ENCODE peak calls at places on chromosomes 3 and 15, in six cellular contexts. X, A, W, E, S and Y are unnamed samples.

GRCh38 chr15:56215769-56216168 is 27.9 kb downstream of the RFX7 start:
- DNase-seq in W (no peak), E (no peak), X (no peak), S (no peak), A (no peak), Y (peak; percentile 18)

GRCh38 chr3:134473868-134474546 is 11.8 kb downstream of the ANAPC13 start:
- DNase-seq in A (no peak), X (peak; percentile 51), W (peak; percentile 78), E (peak; percentile 25), S (peak; percentile 80), Y (peak; percentile 52)

GRCh38 chr3:131322946-131323505 is 58.5 kb upstream of the NUDT16 start:
- DNase-seq in E (no peak), X (no peak), W (no peak), S (no peak), A (no peak), Y (no peak)

GRCh38 chr15:78739996-78740903 is 71.0 kb downstream of the ADAMTS7 start:
- DNase-seq in X (peak; percentile 45), A (no peak), E (peak; percentile 41), S (peak; percentile 57), W (peak; percentile 95), Y (no peak)

GRCh38 chr3:146640955-146641867 is 36.1 kb upstream of the PLSCR5 start:
- DNase-seq in A (no peak), W (no peak), S (peak; percentile 56), E (peak; percentile 26), X (peak; percentile 42), Y (peak; percentile 21)

GRCh38 chr3:45275006-45275704 is 49.1 kb upstream of the TMEM158 start:
- DNase-seq in W (no peak), X (no peak), S (no peak), E (no peak), A (no peak), Y (no peak)

GRCh38 chr15:37117030-37117429 is 16.7 kb upstream of the MEIS2 start:
- DNase-seq in X (no peak), E (no peak), S (no peak), W (no peak), A (no peak), Y (no peak)

GRCh38 chr15:48625126-48625525 is 20.4 kb downstream of the FBN1 start:
- DNase-seq in X (no peak), S (no peak), E (no peak), A (no peak), W (no peak), Y (no peak)

GRCh38 chr3:135159848-135160247 is 364.8 kb downstream of the EPHB1 start:
- DNase-seq in X (no peak), S (no peak), E (no peak), W (no peak), A (no peak), Y (no peak)

GRCh38 chr3:11128682-11129632 is 25.3 kb upstream of the HRH1 start:
- DNase-seq in S (no peak), A (no peak), E (no peak), X (no peak), W (no peak), Y (no peak)

GRCh38 chr15:59105839-59106238 is 893 bp downstream of the CCNB2 start:
- DNase-seq in S (no peak), W (no peak), A (no peak), E (no peak), X (no peak), Y (peak; percentile 5)

GRCh38 chr3:62611541-62612240 is 238.3 kb upstream of the FEZF2 start:
- DNase-seq in X (no peak), A (no peak), E (no peak), W (no peak), S (no peak), Y (no peak)
- TF ChIP-seq SP1 in X (no peak), A (no peak), E (no peak), W (no peak), S (no peak), Y (no peak)

DNA sequence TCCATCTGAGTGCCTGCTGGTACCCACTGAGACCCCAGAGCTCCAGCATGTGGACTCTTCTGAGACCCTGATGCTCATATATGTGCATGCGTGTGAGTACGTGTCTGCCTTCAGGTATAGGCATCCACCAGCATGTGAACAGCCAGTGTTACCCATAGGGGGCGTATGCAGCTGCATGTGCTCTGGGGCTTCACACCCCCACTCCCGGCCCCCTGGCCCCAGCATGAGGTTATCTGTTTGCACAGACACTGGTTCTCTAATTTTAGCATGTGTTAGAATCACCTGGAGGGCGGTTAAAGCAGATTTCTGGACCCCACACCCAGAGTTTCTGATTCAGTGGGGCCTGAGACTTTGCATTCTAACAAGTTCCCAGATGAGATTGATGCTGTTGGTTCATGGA is 824 bp upstream of the CILP start:
- DNase-seq in X (no peak), S (peak; percentile 42), A (no peak), E (peak; percentile 94), W (peak; percentile 69), Y (peak; percentile 56)
- TF ChIP-seq SP1 in X (no peak), S (no peak), A (no peak), E (no peak), W (no peak), Y (no peak)

GRCh38 chr3:182492536-182492935 is 300.8 kb upstream of the ATP11B start:
- DNase-seq in X (no peak), A (no peak), E (no peak), S (no peak), W (no peak), Y (no peak)

GRCh38 chr3:182487048-182487447 is 306.3 kb upstream of the ATP11B start:
- DNase-seq in A (no peak), W (no peak), E (no peak), S (no peak), X (no peak), Y (no peak)

GRCh38 chr3:182490601-182491485 is 302.5 kb upstream of the ATP11B start:
- DNase-seq in E (no peak), W (no peak), S (peak; percentile 7), X (peak; percentile 40), A (no peak), Y (no peak)

GRCh38 chr3:182487621-182488020 is 305.7 kb upstream of the ATP11B start:
- DNase-seq in X (no peak), S (no peak), A (no peak), E (no peak), W (no peak), Y (no peak)

GRCh38 chr3:182491571-182491970 is 301.7 kb upstream of the ATP11B start:
- DNase-seq in S (no peak), E (no peak), A (no peak), X (no peak), W (no peak), Y (no peak)
- TF ChIP-seq SP1 in S (no peak), E (no peak), A (no peak), X (no peak), W (no peak), Y (no peak)

GRCh38 chr3:159458010-159458409 is 530.6 kb upstream of the IL12A start:
- DNase-seq in E (no peak), A (no peak), W (peak; percentile 11), X (no peak), S (no peak), Y (no peak)
- TF ChIP-seq SP1 in E (no peak), A (no peak), W (no peak), X (no peak), S (no peak), Y (no peak)

DNA sequence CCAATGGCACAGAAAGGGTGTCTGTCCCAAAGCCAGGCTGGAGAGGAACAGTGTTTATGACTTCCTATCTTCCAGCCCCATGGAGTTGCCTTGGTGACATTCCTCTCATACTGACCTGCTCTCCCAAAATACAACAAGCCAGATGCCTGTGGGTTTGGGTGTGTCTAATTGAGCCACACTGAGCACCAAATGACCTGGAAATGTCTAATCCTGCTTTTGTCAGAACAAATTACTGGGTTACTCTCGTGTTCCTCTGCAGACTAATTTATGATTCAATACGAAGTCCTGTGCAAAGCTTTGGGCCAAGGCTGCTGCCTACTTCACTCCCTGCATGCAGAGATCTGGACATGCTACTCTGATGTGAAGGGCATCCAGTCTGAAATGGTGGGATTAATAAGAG is 98.1 kb upstream of the STRIT1 start:
- DNase-seq in S (no peak), X (peak; percentile 23), W (no peak), E (no peak), A (no peak), Y (no peak)
- TF ChIP-seq SP1 in S (no peak), X (no peak), W (no peak), E (no peak), A (no peak), Y (no peak)

GRCh38 chr3:52880047-52880446 is 17.3 kb downstream of the STIMATE start:
- DNase-seq in A (no peak), W (no peak), E (no peak), S (no peak), X (no peak), Y (no peak)

GRCh38 chr3:52880474-52880873 is 16.9 kb downstream of the STIMATE start:
- DNase-seq in E (no peak), S (no peak), A (no peak), W (no peak), X (no peak), Y (no peak)

GRCh38 chr3:52879581-52879980 is 17.8 kb downstream of the STIMATE start:
- DNase-seq in A (no peak), S (no peak), W (no peak), X (no peak), E (no peak), Y (no peak)

GRCh38 chr3:52882377-52882776 is 15.0 kb downstream of the STIMATE start:
- DNase-seq in E (no peak), S (no peak), X (no peak), A (no peak), W (no peak), Y (no peak)

DNA sequence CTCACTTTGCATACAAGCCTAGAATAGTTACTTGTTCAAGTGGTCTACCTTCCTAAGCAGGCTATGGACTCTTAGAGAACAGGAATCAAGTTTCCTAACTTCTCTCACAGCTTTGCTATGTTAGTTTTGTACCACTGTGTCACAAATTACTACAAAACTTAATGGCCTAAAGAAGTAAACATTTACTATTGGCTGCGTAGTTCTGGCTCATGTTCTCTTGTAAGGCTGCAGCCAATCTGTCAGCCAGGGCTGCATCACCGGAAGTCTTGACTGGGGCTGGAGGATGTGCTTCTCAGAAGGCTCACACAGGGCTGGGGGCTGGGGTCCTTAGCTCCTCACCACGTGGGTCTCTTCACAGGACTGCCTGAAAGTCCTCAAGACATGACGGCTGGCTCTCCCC is 15.5 kb downstream of the STIMATE start:
- DNase-seq in A (no peak), E (no peak), S (no peak), X (no peak), W (no peak), Y (no peak)
- TF ChIP-seq SP1 in A (no peak), E (no peak), S (no peak), X (no peak), W (no peak), Y (no peak)